ENCODE peak calls at places on chromosomes 7 and 10, in five cellular contexts. Y is HFF-Myc, K is SJSA1, I is Panc1, F is WERI-Rb-1. W is an unnamed sample.

GRCh38 chr10:80290474-80291220 is 1.2 kb upstream of the MAT1A start:
- DNase-seq in Y (no peak), K (no peak), I (no peak), F (no peak), W (no peak)

GRCh38 chr10:29177266-29177832 is 111.5 kb upstream of the LYZL1 start:
- DNase-seq in Y (no peak), K (no peak), I (no peak), F (no peak), W (no peak)

GRCh38 chr7:139108256-139109187 is 998 bp downstream of the ZC3HAV1 start:
- DNase-seq in Y (no peak), K (peak), I (no peak), F (no peak), W (peak)

GRCh38 chr10:26869528-26869927 is 8.8 kb upstream of the ABI1 start:
- DNase-seq in Y (no peak), K (no peak), I (no peak), F (no peak), W (no peak)

GRCh38 chr10:97764519-97764931 is 7.3 kb downstream of the SFRP5 start:
- DNase-seq in Y (no peak), K (no peak), I (no peak), F (no peak), W (no peak)

GRCh38 chr7:22295402-22296264 is 61.3 kb downstream of the RAPGEF5 start:
- DNase-seq in Y (no peak), K (no peak), I (no peak), F (no peak), W (no peak)

GRCh38 chr7:151889406-151890354 is 12.8 kb upstream of the PRKAG2 start:
- DNase-seq in Y (no peak), K (no peak), I (no peak), F (peak), W (no peak)

GRCh38 chr10:33556581-33556980 is 222.1 kb upstream of the NRP1 start:
- DNase-seq in Y (no peak), K (no peak), I (no peak), F (no peak), W (no peak)

GRCh38 chr7:37009282-37009681 is 285.0 kb upstream of the AOAH start:
- DNase-seq in Y (no peak), K (no peak), I (no peak), F (no peak), W (no peak)

GRCh38 chr10:42866115-42866995 is 83.8 kb downstream of the BMS1 start:
- DNase-seq in Y (peak), K (peak), I (no peak), F (peak), W (peak)

GRCh38 chr7:21300692-21301091 is 127.2 kb upstream of the SP4 start:
- DNase-seq in Y (no peak), K (no peak), I (no peak), F (no peak), W (peak)

GRCh38 chr10:107952649-107953589 is 788.4 kb upstream of the SORCS1 start:
- DNase-seq in Y (no peak), K (no peak), I (no peak), F (no peak), W (no peak)

GRCh38 chr10:62054825-62055224 is 153.3 kb downstream of the ARID5B start:
- DNase-seq in Y (no peak), K (no peak), I (no peak), F (no peak), W (no peak)

GRCh38 chr10:117499248-117500105 is 43.1 kb upstream of the EMX2 start:
- DNase-seq in Y (no peak), K (no peak), I (no peak), F (no peak), W (peak)

GRCh38 chr10:133235265-133235664 is 2.4 kb upstream of the VENTX start:
- DNase-seq in Y (no peak), K (no peak), I (no peak), F (no peak), W (no peak)
- H3K4me3 ChIP-seq in Y (no peak), K (no peak), I (no peak), F (no peak), W (peak)

DNA sequence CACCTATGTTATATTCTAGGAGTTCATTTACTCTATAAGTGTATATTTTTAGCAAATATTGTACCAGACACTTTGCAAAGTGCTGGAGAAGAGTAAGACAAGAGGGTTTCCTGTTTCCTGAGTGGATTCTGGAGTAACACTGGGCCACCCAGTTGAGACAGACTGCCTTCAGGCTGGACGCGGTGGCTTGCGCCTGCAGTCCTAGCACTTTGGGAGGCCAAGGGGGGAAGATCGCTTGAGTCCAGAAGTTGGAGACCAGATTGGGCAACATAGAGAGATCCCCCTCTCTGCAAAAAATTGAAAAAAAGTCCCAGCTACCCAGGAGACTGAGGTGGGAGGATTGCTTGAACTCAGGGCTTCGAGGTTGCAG is 772 bp upstream of the ZSCAN25 start:
- DNase-seq in Y (no peak), K (no peak), I (no peak), F (no peak), W (no peak)
- H3K4me3 ChIP-seq in Y (peak), K (peak), I (peak), F (peak), W (peak)

GRCh38 chr10:50325449-50326188 is 74.3 kb upstream of the ASAH2 start:
- DNase-seq in Y (peak), K (peak), I (peak), F (no peak), W (no peak)
- H3K4me3 ChIP-seq in Y (no peak), K (no peak), I (no peak), F (no peak), W (no peak)

GRCh38 chr10:71727429-71728217 is 8.0 kb upstream of the C10orf105 start:
- DNase-seq in Y (peak), K (no peak), I (no peak), F (no peak), W (no peak)

GRCh38 chr10:71729023-71729649 is 9.6 kb upstream of the C10orf105 start:
- DNase-seq in Y (no peak), K (no peak), I (no peak), F (no peak), W (no peak)

GRCh38 chr10:71725998-71726672 is 6.6 kb upstream of the C10orf105 start:
- DNase-seq in Y (no peak), K (peak), I (no peak), F (no peak), W (peak)

GRCh38 chr10:71726673-71727428 is 7.3 kb upstream of the C10orf105 start:
- DNase-seq in Y (no peak), K (no peak), I (no peak), F (no peak), W (no peak)

DNA sequence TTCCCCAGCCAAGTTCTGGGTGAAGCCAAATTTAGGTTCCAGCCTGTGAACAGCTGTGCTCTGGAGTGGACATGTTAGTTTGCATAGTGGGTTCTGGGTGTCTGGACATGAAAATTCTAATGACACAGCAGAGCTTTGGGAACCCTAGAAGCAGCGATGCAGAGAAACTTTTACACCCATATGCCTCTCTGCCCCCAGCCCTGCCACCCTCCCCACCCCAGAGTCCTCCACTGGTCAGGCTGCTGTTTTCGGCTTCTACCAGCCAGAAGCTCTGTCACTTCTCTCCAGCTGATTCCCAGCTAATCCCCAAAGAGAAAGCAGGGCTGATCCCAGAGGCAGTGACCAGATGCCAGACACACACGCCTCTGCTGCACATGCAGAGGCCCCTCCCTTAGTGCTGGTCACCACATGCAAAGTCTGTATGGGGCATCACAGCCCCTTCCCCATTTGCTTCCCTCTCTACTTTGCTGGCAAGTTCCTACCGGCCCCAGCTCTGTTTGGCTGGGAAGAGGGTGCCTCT is 8.7 kb upstream of the C10orf105 start:
- DNase-seq in Y (no peak), K (no peak), I (no peak), F (peak), W (no peak)
- H3K4me3 ChIP-seq in Y (no peak), K (no peak), I (no peak), F (no peak), W (no peak)

GRCh38 chr7:159137906-159138305 is 6.8 kb downstream of the VIPR2 start:
- DNase-seq in Y (no peak), K (no peak), I (no peak), F (no peak), W (no peak)
- H3K4me3 ChIP-seq in Y (no peak), K (no peak), I (no peak), F (no peak), W (no peak)

DNA sequence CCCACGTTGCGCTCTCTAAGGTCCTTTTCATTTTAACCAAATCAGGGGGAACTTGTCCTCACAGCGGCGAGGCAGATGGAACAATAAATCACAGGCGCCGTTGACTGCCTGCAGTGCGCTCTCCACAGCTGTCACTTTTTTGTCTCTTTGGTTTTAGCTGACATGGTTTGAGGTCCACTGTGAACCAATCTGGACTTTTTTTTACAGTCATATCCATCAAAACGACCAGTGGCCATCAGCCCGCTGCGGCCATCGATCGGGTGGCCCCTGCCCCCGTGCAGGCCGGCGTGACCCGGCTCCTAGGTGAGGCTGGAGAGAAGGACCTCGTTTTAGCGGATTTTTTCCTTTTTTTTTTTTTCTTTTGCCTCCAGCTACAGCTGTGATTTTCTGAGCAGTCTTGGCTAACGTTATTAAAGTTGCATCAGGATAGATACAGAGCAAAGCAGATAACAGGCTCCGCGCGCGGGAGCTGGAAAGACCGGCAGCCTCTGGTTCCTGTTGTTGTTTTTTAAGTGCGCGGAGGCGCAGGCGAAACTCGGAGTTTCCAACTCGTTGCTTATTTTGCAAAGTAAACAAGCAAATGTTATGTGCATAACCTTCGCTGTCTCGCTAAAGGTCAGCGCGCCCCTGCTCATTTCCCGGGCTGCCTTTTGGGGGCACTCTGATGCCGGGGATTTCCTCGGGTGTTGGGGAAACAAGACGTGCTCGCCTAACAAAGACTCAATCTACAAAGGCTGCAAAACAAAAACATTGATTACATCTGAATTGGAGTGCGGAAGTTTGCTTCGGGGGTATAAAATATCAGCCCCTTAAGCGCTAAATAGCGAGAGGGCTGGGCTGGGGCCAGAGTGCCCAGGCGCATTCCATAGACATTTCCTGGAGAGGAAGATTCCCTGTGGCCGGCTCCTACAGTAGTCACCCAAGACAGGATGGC is 414.9 kb upstream of the MKI67 start:
- DNase-seq in Y (no peak), K (no peak), I (no peak), F (no peak), W (peak)
- H3K4me3 ChIP-seq in Y (no peak), K (no peak), I (no peak), F (no peak), W (peak)

GRCh38 chr10:93073539-93074136 is at the start of gene CYP26A1:
- DNase-seq in Y (no peak), K (peak), I (no peak), F (no peak), W (peak)
- H3K4me3 ChIP-seq in Y (peak), K (peak), I (peak), F (peak), W (peak)

GRCh38 chr7:130108809-130109208 is 38.5 kb downstream of the KLHDC10 start:
- DNase-seq in Y (no peak), K (no peak), I (no peak), F (no peak), W (no peak)

GRCh38 chr7:130112078-130112477 is 41.7 kb downstream of the KLHDC10 start:
- DNase-seq in Y (no peak), K (no peak), I (no peak), F (no peak), W (no peak)

GRCh38 chr7:130102588-130102987 is 32.3 kb downstream of the KLHDC10 start:
- DNase-seq in Y (no peak), K (no peak), I (no peak), F (no peak), W (no peak)

GRCh38 chr7:130112662-130113425 is 42.5 kb downstream of the KLHDC10 start:
- DNase-seq in Y (no peak), K (no peak), I (no peak), F (no peak), W (no peak)

GRCh38 chr7:130107949-130108674 is 37.8 kb downstream of the KLHDC10 start:
- DNase-seq in Y (no peak), K (no peak), I (no peak), F (no peak), W (no peak)
- H3K4me3 ChIP-seq in Y (no peak), K (no peak), I (no peak), F (no peak), W (no peak)

GRCh38 chr10:14658331-14659122 is 116.2 kb downstream of the FAM107B start:
- DNase-seq in Y (peak), K (peak), I (peak), F (no peak), W (no peak)

GRCh38 chr10:14661818-14662217 is 112.9 kb downstream of the FAM107B start:
- DNase-seq in Y (no peak), K (no peak), I (no peak), F (no peak), W (no peak)

GRCh38 chr10:14659626-14660196 is 115.0 kb downstream of the FAM107B start:
- DNase-seq in Y (no peak), K (no peak), I (no peak), F (no peak), W (no peak)

GRCh38 chr10:14664345-14664744 is 110.4 kb downstream of the FAM107B start:
- DNase-seq in Y (no peak), K (no peak), I (no peak), F (no peak), W (no peak)

DNA sequence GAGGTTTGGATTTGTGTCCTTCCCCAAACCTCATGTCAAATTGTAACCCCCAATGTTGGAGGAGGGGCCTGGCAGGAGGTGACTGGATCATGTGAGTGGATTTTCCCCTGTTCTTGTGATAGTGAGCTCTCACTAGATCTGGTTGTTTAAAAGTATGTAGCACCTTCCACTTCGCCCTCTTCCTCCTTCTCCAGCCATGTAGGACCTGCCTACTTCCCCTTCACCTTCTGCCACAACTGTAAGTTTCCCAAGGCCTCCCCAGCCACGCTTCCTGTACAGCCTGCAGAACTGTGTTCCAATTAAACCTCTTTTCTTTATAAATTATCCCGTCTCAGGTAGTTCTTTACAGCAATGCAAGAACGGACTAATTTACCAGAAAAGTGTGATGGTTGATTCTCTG is 113.8 kb downstream of the FAM107B start:
- DNase-seq in Y (no peak), K (no peak), I (no peak), F (no peak), W (no peak)
- H3K4me3 ChIP-seq in Y (no peak), K (no peak), I (no peak), F (no peak), W (no peak)

DNA sequence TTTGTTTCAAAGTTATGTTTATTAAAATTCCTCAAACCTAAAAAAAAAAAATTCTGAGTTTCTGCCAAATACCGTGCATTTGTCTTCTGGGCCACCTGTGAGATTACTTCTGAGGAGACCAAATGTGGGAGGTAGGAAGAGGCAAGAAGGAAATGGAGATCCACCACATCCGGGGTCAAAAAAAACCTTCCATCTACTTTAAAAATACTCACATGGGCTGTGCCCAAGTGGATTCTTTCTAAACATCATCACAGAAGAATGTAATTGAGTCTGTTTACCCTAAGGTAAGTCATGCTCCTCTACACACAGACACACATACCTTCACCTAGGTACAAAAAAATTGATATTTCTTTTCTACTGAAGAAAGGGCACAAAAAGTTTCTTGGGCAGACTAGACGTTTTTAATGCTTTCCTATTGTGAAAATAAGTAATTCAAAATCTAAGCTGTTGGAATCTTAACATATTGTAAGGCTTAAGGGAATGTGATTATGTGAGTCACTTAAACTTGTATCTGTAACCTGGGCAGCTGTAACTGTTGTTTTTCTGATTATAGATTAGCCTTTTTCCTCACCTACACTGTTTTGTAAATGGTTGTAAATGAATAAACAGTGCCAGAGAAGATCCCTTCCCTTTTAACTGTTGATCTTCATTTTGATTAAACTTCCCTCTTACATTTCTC is 19.1 kb upstream of the SPOCK2 start:
- DNase-seq in Y (no peak), K (peak), I (no peak), F (no peak), W (no peak)
- H3K4me3 ChIP-seq in Y (no peak), K (no peak), I (no peak), F (no peak), W (no peak)

W was measured in H7.